ENCODE peak calls at places on chromosomes 5 and 9, in eight cellular contexts. O is HCT116, Y is upper lobe of left lung, V is gastrocnemius medialis, Z is right atrium auricular region, K is body of pancreas, L is spleen, E is K562. D is an unnamed sample.

GRCh38 chr5:60945760-60946253 is 802 bp downstream of the NDUFAF2 start:
- DNase-seq in O (no peak), Z (no peak), E (peak), Y (peak), V (peak), K (peak), L (no peak), D (no peak)

GRCh38 chr9:96087669-96088299 is 212.3 kb downstream of the ERCC6L2 start:
- DNase-seq in K (peak), Z (no peak), V (no peak), O (no peak), Y (no peak), L (no peak), E (no peak), D (no peak)

GRCh38 chr5:32390819-32391591 is 53.5 kb downstream of the ZFR start:
- DNase-seq in Y (no peak), Z (no peak), V (no peak), E (peak), O (peak), K (no peak), L (no peak), D (no peak)

GRCh38 chr5:157108961-157109360 is at the start of gene HAVCR2:
- DNase-seq in Z (no peak), O (no peak), V (peak), L (peak), Y (no peak), K (no peak), E (no peak), D (peak)

GRCh38 chr5:78245126-78245525 is 49.4 kb downstream of the AP3B1 start:
- DNase-seq in O (no peak), Y (no peak), V (no peak), L (no peak), K (no peak), E (peak), Z (no peak), D (no peak)

GRCh38 chr5:148791696-148792095 is 34.7 kb upstream of the ADRB2 start:
- DNase-seq in E (no peak), L (no peak), Z (no peak), O (no peak), K (no peak), V (no peak), Y (no peak), D (no peak)

GRCh38 chr9:110031511-110032173 is 176.3 kb downstream of the C9orf152 start:
- DNase-seq in E (no peak), Z (no peak), V (no peak), O (no peak), K (no peak), Y (no peak), L (no peak), D (no peak)

GRCh38 chr5:150627731-150628545 is 12.5 kb upstream of the SYNPO start:
- DNase-seq in E (no peak), K (no peak), L (no peak), O (no peak), Z (no peak), V (no peak), Y (no peak), D (no peak)

GRCh38 chr5:52859619-52860018 is 71.9 kb downstream of the ITGA1 start:
- DNase-seq in V (no peak), Y (no peak), L (no peak), O (no peak), Z (no peak), K (no peak), E (no peak), D (no peak)

GRCh38 chr5:159851053-159851452 is 65.2 kb upstream of the ADRA1B start:
- DNase-seq in L (no peak), E (no peak), K (no peak), Y (no peak), O (no peak), Z (no peak), V (no peak), D (no peak)

GRCh38 chr5:129120158-129120581 is 25.6 kb downstream of the ISOC1 start:
- DNase-seq in L (no peak), O (no peak), E (no peak), V (no peak), K (no peak), Y (no peak), Z (no peak), D (no peak)

GRCh38 chr5:129122560-129122959 is 28.0 kb downstream of the ISOC1 start:
- DNase-seq in E (no peak), K (no peak), L (no peak), O (no peak), Z (no peak), Y (no peak), V (no peak), D (no peak)

GRCh38 chr5:129125819-129126218 is 31.3 kb downstream of the ISOC1 start:
- DNase-seq in K (no peak), Y (no peak), V (no peak), Z (no peak), E (no peak), O (no peak), L (no peak), D (no peak)
- TF ChIP-seq CTCF in K (no peak), Y (no peak), V (no peak), Z (no peak), E (no peak), O (peak), L (no peak), D (no peak)

DNA sequence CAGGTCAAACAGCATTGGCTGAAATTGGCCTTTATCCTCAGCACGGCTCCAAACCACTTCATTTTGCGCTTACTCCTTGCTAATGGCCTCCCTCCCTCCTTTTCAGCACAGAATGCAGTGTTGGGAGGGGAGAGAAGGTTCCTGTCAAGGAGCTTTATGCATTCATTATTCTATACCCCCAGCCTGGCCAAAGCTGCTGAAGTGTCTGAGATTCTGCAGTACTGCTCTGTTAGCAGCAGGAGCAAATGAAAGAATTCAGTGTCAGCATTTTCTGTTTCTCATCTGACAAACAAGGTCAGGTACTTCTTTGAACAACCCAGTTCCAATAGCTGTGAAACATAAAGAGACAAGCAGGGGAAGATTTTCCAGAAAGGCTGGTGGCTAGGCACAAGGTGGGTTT is 109.5 kb upstream of the APC start:
- DNase-seq in Z (no peak), E (no peak), K (no peak), V (no peak), L (no peak), Y (no peak), O (no peak), D (no peak)
- TF ChIP-seq CTCF in Z (no peak), E (no peak), K (peak), V (no peak), L (no peak), Y (no peak), O (no peak), D (no peak)

GRCh38 chr5:143569722-143570567 is 166.5 kb upstream of the NR3C1 start:
- DNase-seq in K (no peak), E (no peak), O (no peak), V (no peak), L (no peak), Y (no peak), Z (no peak), D (no peak)
- TF ChIP-seq CTCF in K (no peak), E (no peak), O (no peak), V (no peak), L (no peak), Y (no peak), Z (no peak), D (no peak)

GRCh38 chr5:125348936-125349335 is 602.5 kb upstream of the ZNF608 start:
- DNase-seq in Y (no peak), L (no peak), K (no peak), O (no peak), E (no peak), V (no peak), Z (no peak), D (no peak)
- TF ChIP-seq CTCF in Y (no peak), L (no peak), K (no peak), O (no peak), E (no peak), V (no peak), Z (no peak), D (no peak)

DNA sequence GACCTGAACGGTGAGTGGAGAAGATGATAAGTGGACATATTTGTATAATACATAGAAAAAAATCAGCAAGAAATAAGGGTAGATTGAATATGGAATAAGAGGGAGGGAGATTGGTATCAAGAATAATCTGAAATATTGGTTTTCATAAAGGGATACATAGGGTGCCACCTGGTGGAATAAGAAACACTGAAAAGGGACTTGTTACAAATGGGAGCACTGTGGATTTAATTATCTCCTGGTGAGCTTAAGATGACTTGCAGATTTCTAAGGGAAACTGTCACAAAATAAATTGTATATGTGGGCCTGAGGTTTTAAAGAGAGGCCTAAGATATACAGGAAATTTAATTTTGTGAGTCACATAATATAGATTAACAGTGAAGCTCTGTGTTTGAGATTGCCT is 1403.5 kb upstream of the CDH18 start:
- DNase-seq in Z (no peak), V (no peak), L (no peak), Y (no peak), E (no peak), K (no peak), O (no peak), D (no peak)
- TF ChIP-seq CTCF in Z (peak), V (no peak), L (no peak), Y (no peak), E (no peak), K (peak), O (no peak), D (no peak)

GRCh38 chr5:42514759-42515158 is 91.5 kb downstream of the GHR start:
- DNase-seq in O (no peak), Y (no peak), L (no peak), V (peak), Z (no peak), E (no peak), K (no peak), D (no peak)
- TF ChIP-seq CTCF in O (peak), Y (no peak), L (no peak), V (peak), Z (no peak), E (peak), K (peak), D (no peak)

GRCh38 chr5:129098488-129099183 is 4.1 kb downstream of the ISOC1 start:
- DNase-seq in E (peak), Y (no peak), K (no peak), L (no peak), O (no peak), Z (no peak), V (no peak), D (no peak)

GRCh38 chr5:129097498-129098296 is 3.1 kb downstream of the ISOC1 start:
- DNase-seq in E (no peak), O (no peak), Z (no peak), K (no peak), Y (no peak), V (no peak), L (no peak), D (no peak)

GRCh38 chr5:129096382-129096991 is 1.9 kb downstream of the ISOC1 start:
- DNase-seq in E (peak), Z (no peak), V (no peak), O (no peak), K (no peak), L (no peak), Y (no peak), D (no peak)

GRCh38 chr5:129094087-129094923 is at the start of gene ISOC1:
- DNase-seq in V (peak), K (peak), L (peak), O (peak), E (peak), Z (peak), Y (peak), D (peak)

GRCh38 chr5:129094924-129095797 is 612 bp downstream of the ISOC1 start:
- DNase-seq in E (peak), O (no peak), Y (peak), Z (peak), V (peak), K (peak), L (peak), D (peak)
- TF ChIP-seq CTCF in E (peak), O (no peak), Y (no peak), Z (no peak), V (no peak), K (no peak), L (no peak), D (no peak)

GRCh38 chr9:16637218-16637617 is 233.3 kb downstream of the BNC2 start:
- DNase-seq in Z (no peak), V (no peak), L (no peak), K (no peak), Y (no peak), E (no peak), O (no peak), D (no peak)

GRCh38 chr9:16637938-16638337 is 232.5 kb downstream of the BNC2 start:
- DNase-seq in E (no peak), Y (no peak), K (no peak), L (no peak), O (no peak), V (no peak), Z (no peak), D (no peak)

GRCh38 chr9:16639644-16640043 is 230.8 kb downstream of the BNC2 start:
- DNase-seq in V (no peak), L (no peak), K (no peak), Y (no peak), O (no peak), E (no peak), Z (no peak), D (no peak)

GRCh38 chr9:16642421-16643109 is 227.9 kb downstream of the BNC2 start:
- DNase-seq in Y (no peak), V (no peak), K (no peak), E (no peak), Z (no peak), O (no peak), L (no peak), D (no peak)

GRCh38 chr9:16640649-16641048 is 229.8 kb downstream of the BNC2 start:
- DNase-seq in Y (no peak), K (no peak), L (no peak), O (no peak), E (no peak), V (peak), Z (no peak), D (no peak)
- TF ChIP-seq CTCF in Y (no peak), K (peak), L (no peak), O (peak), E (no peak), V (peak), Z (no peak), D (no peak)

DNA sequence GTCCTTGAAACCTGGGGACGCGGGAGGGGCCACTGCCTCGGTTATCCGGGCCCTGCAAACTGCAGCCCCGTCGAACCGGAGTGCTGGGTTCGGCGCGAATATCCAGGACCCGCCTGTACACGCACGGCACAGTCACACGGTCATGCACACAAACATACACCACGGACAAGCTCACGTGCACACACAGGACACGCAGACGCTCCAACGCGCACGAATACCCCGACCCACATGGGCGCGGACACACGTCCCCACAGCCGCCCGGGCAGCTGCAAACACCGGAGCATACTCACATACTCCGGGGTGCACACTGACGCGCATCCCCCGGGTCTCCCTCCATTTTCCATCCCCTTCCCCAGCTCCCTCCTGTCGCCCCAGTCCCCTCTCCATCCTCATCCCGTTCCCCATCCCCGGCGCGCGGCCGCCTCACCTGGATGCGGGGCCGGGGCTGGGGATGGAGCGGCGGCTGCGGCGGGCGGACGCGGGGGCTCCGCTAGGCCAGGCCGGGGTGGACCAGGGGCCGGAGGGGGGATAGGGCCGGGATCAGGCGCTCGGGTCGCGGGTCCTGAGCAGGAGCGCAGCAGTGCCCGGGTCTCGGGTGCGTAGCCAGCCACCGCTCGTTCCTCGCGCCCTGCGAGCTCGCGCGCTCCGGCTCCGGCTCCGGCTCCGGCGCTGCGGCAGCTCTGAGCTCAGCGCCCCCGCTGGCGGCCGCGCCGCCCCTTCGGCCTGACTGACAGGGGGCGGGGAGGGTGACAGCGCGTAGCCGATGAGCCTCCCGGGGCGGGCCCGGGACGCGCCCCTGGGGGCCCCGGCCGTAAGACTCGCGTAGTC is at the start of the genes EIF4E1B and SNCB:
- DNase-seq in Y (peak), O (no peak), K (no peak), Z (no peak), V (no peak), L (peak), E (peak), D (peak)
- TF ChIP-seq CTCF in Y (no peak), O (no peak), K (no peak), Z (peak), V (no peak), L (no peak), E (no peak), D (no peak)

GRCh38 chr5:115374057-115374775 is 77.8 kb upstream of the CCDC112 start:
- DNase-seq in V (no peak), Z (no peak), K (peak), O (no peak), Y (no peak), E (no peak), L (no peak), D (no peak)
- TF ChIP-seq CTCF in V (no peak), Z (peak), K (peak), O (peak), Y (peak), E (peak), L (no peak), D (no peak)